ENCODE peak calls at places on chromosomes 3 and 15, in seven cellular contexts. One of them, this sample, is unnamed. For H3K9me3 and H3K4me1, the result is how much of the 10 kb centered on the place peaks cover.

GRCh38 chr3:181362378-181362777 is 349.3 kb upstream of the SOX2 start:
- DNase-seq in A549: no peak
- DNase-seq in right lobe of liver: no peak
- DNase-seq in uterus: no peak
- DNase-seq in ovary: no peak
- DNase-seq in HepG2: no peak
- DNase-seq in IMR-90: no peak
- DNase-seq in this sample: no peak

GRCh38 chr3:124620600-124621063 is 109.6 kb upstream of the UMPS start:
- DNase-seq in A549: peak
- DNase-seq in right lobe of liver: peak
- DNase-seq in uterus: no peak
- DNase-seq in ovary: peak
- DNase-seq in HepG2: peak
- DNase-seq in IMR-90: peak
- DNase-seq in this sample: peak

GRCh38 chr3:68915973-68916372 is 16.4 kb downstream of the TAFA4 start:
- DNase-seq in A549: no peak
- DNase-seq in right lobe of liver: no peak
- DNase-seq in uterus: no peak
- DNase-seq in ovary: no peak
- DNase-seq in HepG2: peak
- DNase-seq in IMR-90: no peak
- DNase-seq in this sample: no peak

GRCh38 chr3:25836579-25836978 is 46.7 kb downstream of the OXSM start:
- DNase-seq in A549: no peak
- DNase-seq in right lobe of liver: no peak
- DNase-seq in uterus: no peak
- DNase-seq in ovary: no peak
- DNase-seq in HepG2: no peak
- DNase-seq in IMR-90: no peak
- DNase-seq in this sample: no peak

GRCh38 chr15:49830411-49830810 is 209.6 kb downstream of the DTWD1 start:
- DNase-seq in A549: no peak
- DNase-seq in right lobe of liver: no peak
- DNase-seq in uterus: no peak
- DNase-seq in ovary: no peak
- DNase-seq in HepG2: no peak
- DNase-seq in IMR-90: peak
- DNase-seq in this sample: no peak

GRCh38 chr15:80967451-80967850 is 22.2 kb downstream of the MESD start:
- DNase-seq in A549: no peak
- DNase-seq in right lobe of liver: no peak
- DNase-seq in uterus: no peak
- DNase-seq in ovary: no peak
- DNase-seq in HepG2: peak
- DNase-seq in IMR-90: peak
- DNase-seq in this sample: no peak

GRCh38 chr3:52679811-52680210 is 5.9 kb downstream of the PBRM1 start:
- DNase-seq in A549: no peak
- DNase-seq in right lobe of liver: no peak
- DNase-seq in uterus: no peak
- DNase-seq in ovary: no peak
- DNase-seq in HepG2: no peak
- DNase-seq in IMR-90: peak
- DNase-seq in this sample: no peak

GRCh38 chr3:13890377-13891016 is 10.6 kb upstream of the WNT7A start:
- DNase-seq in A549: no peak
- DNase-seq in right lobe of liver: no peak
- DNase-seq in uterus: peak
- DNase-seq in ovary: no peak
- DNase-seq in HepG2: no peak
- DNase-seq in IMR-90: no peak
- DNase-seq in this sample: no peak

GRCh38 chr15:67080900-67081431 is 15.6 kb downstream of the SMAD3 start:
- DNase-seq in A549: no peak
- DNase-seq in right lobe of liver: no peak
- DNase-seq in uterus: peak
- DNase-seq in ovary: peak
- DNase-seq in HepG2: no peak
- DNase-seq in IMR-90: peak
- DNase-seq in this sample: no peak

GRCh38 chr15:37907136-37907535 is 27.3 kb upstream of the TMCO5A start:
- DNase-seq in A549: no peak
- DNase-seq in right lobe of liver: no peak
- DNase-seq in uterus: no peak
- DNase-seq in ovary: no peak
- DNase-seq in HepG2: no peak
- DNase-seq in IMR-90: peak
- DNase-seq in this sample: no peak

GRCh38 chr15:93414576-93415231 is 325.7 kb upstream of the RGMA start:
- DNase-seq in A549: no peak
- DNase-seq in right lobe of liver: no peak
- DNase-seq in uterus: no peak
- DNase-seq in ovary: no peak
- DNase-seq in HepG2: no peak
- DNase-seq in IMR-90: no peak
- DNase-seq in this sample: no peak
- H3K9me3 ChIP-seq in A549: under half
- H3K9me3 ChIP-seq in right lobe of liver: under half
- H3K9me3 ChIP-seq in uterus: under half
- H3K9me3 ChIP-seq in ovary: under half
- H3K9me3 ChIP-seq in HepG2: under half
- H3K9me3 ChIP-seq in IMR-90: under half
- H3K9me3 ChIP-seq in this sample: under half

GRCh38 chr3:50194903-50195500 is 3.6 kb downstream of the GNAT1 start:
- DNase-seq in A549: no peak
- DNase-seq in right lobe of liver: peak
- DNase-seq in uterus: no peak
- DNase-seq in ovary: no peak
- DNase-seq in HepG2: peak
- DNase-seq in IMR-90: no peak
- DNase-seq in this sample: no peak

GRCh38 chr3:50196253-50196801 is 4.9 kb downstream of the GNAT1 start:
- DNase-seq in A549: no peak
- DNase-seq in right lobe of liver: no peak
- DNase-seq in uterus: no peak
- DNase-seq in ovary: no peak
- DNase-seq in HepG2: no peak
- DNase-seq in IMR-90: no peak
- DNase-seq in this sample: no peak

GRCh38 chr3:50193746-50194127 is 2.3 kb downstream of the GNAT1 start:
- DNase-seq in A549: no peak
- DNase-seq in right lobe of liver: no peak
- DNase-seq in uterus: no peak
- DNase-seq in ovary: no peak
- DNase-seq in HepG2: no peak
- DNase-seq in IMR-90: no peak
- DNase-seq in this sample: no peak

GRCh38 chr3:50194128-50194902 is 2.9 kb downstream of the GNAT1 start:
- DNase-seq in A549: peak
- DNase-seq in right lobe of liver: peak
- DNase-seq in uterus: peak
- DNase-seq in ovary: peak
- DNase-seq in HepG2: peak
- DNase-seq in IMR-90: peak
- DNase-seq in this sample: peak

DNA sequence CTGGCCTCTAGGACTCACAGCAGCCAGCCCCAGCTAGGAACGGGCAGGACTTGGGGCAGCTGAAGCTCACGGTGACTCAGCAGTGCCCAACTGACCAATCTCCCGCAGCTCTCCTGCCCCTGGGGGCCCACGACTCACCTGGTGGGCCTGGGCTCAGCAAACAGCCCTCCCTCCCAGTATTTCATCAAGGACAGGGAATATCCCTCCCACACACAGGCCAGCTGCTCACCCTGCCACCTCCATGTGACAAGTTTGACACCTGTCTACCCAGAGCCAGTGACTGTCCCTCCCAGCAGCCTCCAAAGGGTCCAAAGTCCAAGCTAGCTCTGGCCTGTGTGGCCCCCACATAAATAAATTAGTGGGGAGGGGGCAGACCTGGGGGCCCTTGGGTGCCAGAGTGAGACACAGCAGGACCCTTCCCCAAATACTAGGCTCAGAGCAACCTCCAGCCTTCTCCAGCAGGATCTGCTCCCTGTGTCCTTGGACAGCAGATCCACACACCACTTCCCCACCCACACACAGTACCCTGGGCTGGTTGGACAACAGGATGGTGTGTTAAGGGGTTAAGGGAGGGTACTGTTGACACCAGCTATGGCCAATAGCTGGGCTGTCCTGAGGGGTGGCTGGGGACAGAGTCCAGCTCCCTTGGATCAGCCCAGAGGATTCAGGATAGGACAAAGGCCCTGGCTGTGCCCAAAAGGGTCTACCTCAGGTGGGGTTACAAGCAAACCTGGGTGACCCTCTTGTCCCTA is 4.3 kb downstream of the GNAT1 start:
- DNase-seq in A549: no peak
- DNase-seq in right lobe of liver: peak
- DNase-seq in uterus: no peak
- DNase-seq in ovary: no peak
- DNase-seq in HepG2: peak
- DNase-seq in IMR-90: no peak
- DNase-seq in this sample: no peak
- H3K4me1 ChIP-seq in A549: under half
- H3K4me1 ChIP-seq in right lobe of liver: under half
- H3K4me1 ChIP-seq in uterus: under half
- H3K4me1 ChIP-seq in ovary: under half
- H3K4me1 ChIP-seq in HepG2: half or more
- H3K4me1 ChIP-seq in IMR-90: under half
- H3K4me1 ChIP-seq in this sample: under half

GRCh38 chr3:138829886-138830510 is 4.7 kb downstream of the PIK3CB start:
- DNase-seq in A549: no peak
- DNase-seq in right lobe of liver: no peak
- DNase-seq in uterus: no peak
- DNase-seq in ovary: no peak
- DNase-seq in HepG2: no peak
- DNase-seq in IMR-90: no peak
- DNase-seq in this sample: no peak

GRCh38 chr3:138835177-138835757 is 539 bp upstream of the PIK3CB start:
- DNase-seq in A549: no peak
- DNase-seq in right lobe of liver: no peak
- DNase-seq in uterus: no peak
- DNase-seq in ovary: no peak
- DNase-seq in HepG2: no peak
- DNase-seq in IMR-90: no peak
- DNase-seq in this sample: no peak

GRCh38 chr3:138829097-138829496 is 5.6 kb downstream of the PIK3CB start:
- DNase-seq in A549: no peak
- DNase-seq in right lobe of liver: no peak
- DNase-seq in uterus: no peak
- DNase-seq in ovary: no peak
- DNase-seq in HepG2: no peak
- DNase-seq in IMR-90: no peak
- DNase-seq in this sample: no peak

GRCh38 chr3:138833908-138834358 is 795 bp downstream of the PIK3CB start:
- DNase-seq in A549: no peak
- DNase-seq in right lobe of liver: peak
- DNase-seq in uterus: no peak
- DNase-seq in ovary: no peak
- DNase-seq in HepG2: no peak
- DNase-seq in IMR-90: peak
- DNase-seq in this sample: no peak

GRCh38 chr3:138834359-138835176 is at the start of gene PIK3CB:
- DNase-seq in A549: peak
- DNase-seq in right lobe of liver: peak
- DNase-seq in uterus: peak
- DNase-seq in ovary: peak
- DNase-seq in HepG2: peak
- DNase-seq in IMR-90: peak
- DNase-seq in this sample: peak
- TF ChIP-seq POLR2A in A549: peak
- TF ChIP-seq POLR2A in right lobe of liver: peak
- TF ChIP-seq POLR2A in uterus: peak
- TF ChIP-seq POLR2A in ovary: no peak
- TF ChIP-seq POLR2A in HepG2: peak
- TF ChIP-seq POLR2A in IMR-90: peak
- TF ChIP-seq POLR2A in this sample: peak

GRCh38 chr3:177626014-177626413 is 428.7 kb upstream of the TBL1XR1 start:
- DNase-seq in A549: no peak
- DNase-seq in right lobe of liver: no peak
- DNase-seq in uterus: no peak
- DNase-seq in ovary: no peak
- DNase-seq in HepG2: no peak
- DNase-seq in IMR-90: no peak
- DNase-seq in this sample: no peak

GRCh38 chr3:177629276-177629675 is 432.0 kb upstream of the TBL1XR1 start:
- DNase-seq in A549: no peak
- DNase-seq in right lobe of liver: no peak
- DNase-seq in uterus: no peak
- DNase-seq in ovary: no peak
- DNase-seq in HepG2: no peak
- DNase-seq in IMR-90: no peak
- DNase-seq in this sample: no peak

GRCh38 chr3:177622520-177622919 is 425.2 kb upstream of the TBL1XR1 start:
- DNase-seq in A549: no peak
- DNase-seq in right lobe of liver: no peak
- DNase-seq in uterus: no peak
- DNase-seq in ovary: no peak
- DNase-seq in HepG2: no peak
- DNase-seq in IMR-90: no peak
- DNase-seq in this sample: no peak

GRCh38 chr3:177622982-177623617 is 425.8 kb upstream of the TBL1XR1 start:
- DNase-seq in A549: no peak
- DNase-seq in right lobe of liver: no peak
- DNase-seq in uterus: no peak
- DNase-seq in ovary: no peak
- DNase-seq in HepG2: no peak
- DNase-seq in IMR-90: no peak
- DNase-seq in this sample: no peak

DNA sequence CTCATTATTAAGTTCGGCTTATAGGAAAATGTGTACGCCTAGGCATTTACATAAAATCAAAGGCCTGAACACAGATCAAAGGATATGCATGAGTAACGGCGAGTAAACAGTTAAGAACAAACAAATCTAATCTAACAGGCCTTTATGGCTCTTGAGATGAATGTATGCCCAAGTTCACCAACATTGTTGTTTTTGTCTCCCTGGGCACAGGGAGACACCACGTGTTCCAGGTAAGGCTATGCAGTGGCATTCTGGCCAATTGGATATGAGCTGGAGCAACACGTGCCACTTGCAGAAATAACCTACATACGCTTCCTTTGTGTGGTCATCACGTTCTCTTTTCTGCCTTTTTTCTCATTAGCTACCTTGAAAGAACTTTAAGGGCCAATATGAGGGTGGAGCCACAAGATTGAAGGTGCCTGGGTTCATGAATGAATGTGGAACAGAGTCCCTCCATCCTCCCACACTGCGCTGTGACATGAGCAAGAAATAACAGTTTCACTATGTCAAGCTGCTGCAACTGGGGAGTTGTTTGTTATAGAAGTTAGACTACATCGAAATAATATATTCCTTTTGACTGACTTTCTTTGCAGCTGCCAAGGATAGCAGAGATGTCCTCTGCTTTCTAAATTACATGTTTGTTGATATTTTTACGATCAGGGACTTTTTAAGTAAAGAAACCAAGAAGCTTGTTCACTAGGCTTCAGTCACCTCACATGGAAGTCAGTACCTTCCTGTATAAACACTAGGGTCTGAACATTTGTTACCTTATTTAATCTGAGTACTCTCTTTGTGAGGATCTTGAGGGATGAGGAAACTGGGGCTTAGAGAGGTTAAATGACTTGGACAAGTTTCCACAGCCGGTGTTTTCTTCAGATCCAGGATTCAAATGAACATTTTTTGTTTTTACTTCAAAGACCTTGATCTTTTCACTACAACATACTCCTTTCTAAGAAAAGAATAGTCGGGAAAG is 427.5 kb upstream of the TBL1XR1 start:
- DNase-seq in A549: no peak
- DNase-seq in right lobe of liver: no peak
- DNase-seq in uterus: no peak
- DNase-seq in ovary: no peak
- DNase-seq in HepG2: peak
- DNase-seq in IMR-90: no peak
- DNase-seq in this sample: no peak
- H3K9me3 ChIP-seq in A549: under half
- H3K9me3 ChIP-seq in right lobe of liver: under half
- H3K9me3 ChIP-seq in uterus: under half
- H3K9me3 ChIP-seq in ovary: under half
- H3K9me3 ChIP-seq in HepG2: under half
- H3K9me3 ChIP-seq in IMR-90: under half
- H3K9me3 ChIP-seq in this sample: under half

This sample was measured in transverse colon.